ENCODE peak calls at places on chromosome 17, in ten cellular contexts. One of them, this sample, is unnamed.

GRCh38 chr17:2380225-2380922 is 20.5 kb downstream of the MNT start:
- DNase-seq in choroid plexus epithelial cell: no peak
- DNase-seq in fibroblast of pulmonary artery: no peak
- DNase-seq in small intestine: no peak
- DNase-seq in lung: no peak
- DNase-seq in stomach: no peak
- DNase-seq in left ventricle myocardium inferior: no peak
- DNase-seq in BE2C: no peak
- DNase-seq in heart left ventricle: no peak
- DNase-seq in HCT116: no peak
- DNase-seq in this sample: no peak

GRCh38 chr17:77459018-77459755 is 318.4 kb downstream of the SEC14L1 start:
- DNase-seq in lung: no peak
- DNase-seq in small intestine: no peak
- DNase-seq in choroid plexus epithelial cell: no peak
- DNase-seq in stomach: no peak
- DNase-seq in heart left ventricle: peak
- DNase-seq in HCT116: no peak
- DNase-seq in left ventricle myocardium inferior: no peak
- DNase-seq in fibroblast of pulmonary artery: no peak
- DNase-seq in BE2C: no peak
- DNase-seq in this sample: no peak

GRCh38 chr17:4230142-4230541 is 33.6 kb downstream of the ANKFY1 start:
- DNase-seq in lung: peak
- DNase-seq in stomach: no peak
- DNase-seq in left ventricle myocardium inferior: no peak
- DNase-seq in choroid plexus epithelial cell: peak
- DNase-seq in small intestine: peak
- DNase-seq in fibroblast of pulmonary artery: peak
- DNase-seq in HCT116: peak
- DNase-seq in heart left ventricle: peak
- DNase-seq in BE2C: no peak
- DNase-seq in this sample: peak

GRCh38 chr17:56305017-56305416 is 151.7 kb downstream of the ANKFN1 start:
- DNase-seq in heart left ventricle: no peak
- DNase-seq in left ventricle myocardium inferior: no peak
- DNase-seq in choroid plexus epithelial cell: no peak
- DNase-seq in BE2C: no peak
- DNase-seq in stomach: no peak
- DNase-seq in small intestine: no peak
- DNase-seq in lung: no peak
- DNase-seq in HCT116: no peak
- DNase-seq in fibroblast of pulmonary artery: no peak
- DNase-seq in this sample: no peak

GRCh38 chr17:81391964-81392908 is 3.0 kb upstream of the BAHCC1 start:
- DNase-seq in fibroblast of pulmonary artery: peak
- DNase-seq in BE2C: no peak
- DNase-seq in left ventricle myocardium inferior: peak
- DNase-seq in choroid plexus epithelial cell: peak
- DNase-seq in HCT116: no peak
- DNase-seq in heart left ventricle: peak
- DNase-seq in stomach: no peak
- DNase-seq in small intestine: no peak
- DNase-seq in lung: no peak
- DNase-seq in this sample: peak

GRCh38 chr17:82603981-82604448 is 44.2 kb downstream of the WDR45B start:
- DNase-seq in BE2C: no peak
- DNase-seq in choroid plexus epithelial cell: peak
- DNase-seq in stomach: peak
- DNase-seq in lung: peak
- DNase-seq in heart left ventricle: peak
- DNase-seq in left ventricle myocardium inferior: peak
- DNase-seq in small intestine: peak
- DNase-seq in fibroblast of pulmonary artery: no peak
- DNase-seq in HCT116: no peak
- DNase-seq in this sample: no peak

GRCh38 chr17:75645889-75646625 is 12.8 kb downstream of the SMIM5 start:
- DNase-seq in small intestine: peak
- DNase-seq in HCT116: peak
- DNase-seq in fibroblast of pulmonary artery: peak
- DNase-seq in lung: peak
- DNase-seq in left ventricle myocardium inferior: no peak
- DNase-seq in BE2C: no peak
- DNase-seq in heart left ventricle: no peak
- DNase-seq in stomach: peak
- DNase-seq in choroid plexus epithelial cell: peak
- DNase-seq in this sample: no peak

GRCh38 chr17:67377727-67378443 is 804 bp downstream of the PITPNC1 start:
- DNase-seq in fibroblast of pulmonary artery: peak
- DNase-seq in heart left ventricle: peak
- DNase-seq in HCT116: no peak
- DNase-seq in left ventricle myocardium inferior: peak
- DNase-seq in stomach: peak
- DNase-seq in choroid plexus epithelial cell: peak
- DNase-seq in BE2C: peak
- DNase-seq in small intestine: peak
- DNase-seq in lung: peak
- DNase-seq in this sample: peak

DNA sequence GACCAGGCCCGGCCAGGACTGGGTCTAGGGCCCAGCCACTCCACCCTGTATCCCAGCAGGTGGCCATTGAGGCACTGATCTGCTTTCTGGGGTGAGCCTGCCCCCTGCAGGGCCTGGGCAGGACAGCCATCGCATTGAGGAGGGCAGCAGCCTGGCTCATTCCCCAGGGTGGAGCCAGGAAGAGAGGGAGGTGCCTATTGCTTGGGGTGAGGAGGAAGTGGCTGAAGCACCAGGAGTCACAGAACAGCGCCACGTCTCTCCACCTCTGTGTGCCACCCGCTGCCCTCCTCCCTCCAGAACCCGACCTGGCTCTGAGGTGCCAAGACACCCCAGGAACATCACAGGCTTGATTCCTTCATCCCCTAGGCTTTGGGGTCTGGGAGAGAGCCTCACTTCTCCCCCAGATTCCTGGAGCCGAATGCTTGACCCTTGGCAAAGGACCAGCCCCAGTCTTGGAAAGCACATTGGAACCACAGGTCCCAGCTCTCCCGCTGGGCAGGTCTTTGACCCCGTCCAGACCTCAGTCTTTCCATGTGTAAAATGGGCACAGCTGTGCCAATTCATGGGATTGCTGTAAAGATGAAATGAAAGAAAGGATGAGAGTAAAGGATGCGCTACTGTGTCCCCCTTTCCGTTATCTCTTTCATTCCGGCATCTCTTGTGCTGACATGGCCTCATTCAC is 7.2 kb upstream of the KRT36 start:
- DNase-seq in choroid plexus epithelial cell: peak
- DNase-seq in small intestine: peak
- DNase-seq in BE2C: peak
- DNase-seq in stomach: peak
- DNase-seq in left ventricle myocardium inferior: peak
- DNase-seq in fibroblast of pulmonary artery: peak
- DNase-seq in HCT116: peak
- DNase-seq in lung: peak
- DNase-seq in heart left ventricle: peak
- DNase-seq in this sample: peak
- H3K4me3 ChIP-seq in choroid plexus epithelial cell: no peak
- H3K4me3 ChIP-seq in small intestine: no peak
- H3K4me3 ChIP-seq in BE2C: no peak
- H3K4me3 ChIP-seq in stomach: no peak
- H3K4me3 ChIP-seq in left ventricle myocardium inferior: no peak
- H3K4me3 ChIP-seq in fibroblast of pulmonary artery: no peak
- H3K4me3 ChIP-seq in HCT116: no peak
- H3K4me3 ChIP-seq in lung: no peak
- H3K4me3 ChIP-seq in heart left ventricle: no peak
- H3K4me3 ChIP-seq in this sample: no peak

GRCh38 chr17:57784226-57784895 is 39.3 kb upstream of the CCDC182 start:
- DNase-seq in stomach: no peak
- DNase-seq in BE2C: no peak
- DNase-seq in choroid plexus epithelial cell: no peak
- DNase-seq in small intestine: no peak
- DNase-seq in HCT116: no peak
- DNase-seq in left ventricle myocardium inferior: no peak
- DNase-seq in heart left ventricle: no peak
- DNase-seq in lung: no peak
- DNase-seq in fibroblast of pulmonary artery: no peak
- DNase-seq in this sample: no peak

GRCh38 chr17:57781386-57782050 is 36.4 kb upstream of the CCDC182 start:
- DNase-seq in small intestine: no peak
- DNase-seq in HCT116: no peak
- DNase-seq in left ventricle myocardium inferior: no peak
- DNase-seq in BE2C: peak
- DNase-seq in choroid plexus epithelial cell: peak
- DNase-seq in heart left ventricle: no peak
- DNase-seq in stomach: no peak
- DNase-seq in lung: no peak
- DNase-seq in fibroblast of pulmonary artery: peak
- DNase-seq in this sample: no peak

GRCh38 chr17:57783338-57783742 is 38.2 kb upstream of the CCDC182 start:
- DNase-seq in heart left ventricle: peak
- DNase-seq in lung: peak
- DNase-seq in stomach: peak
- DNase-seq in HCT116: peak
- DNase-seq in left ventricle myocardium inferior: peak
- DNase-seq in choroid plexus epithelial cell: peak
- DNase-seq in small intestine: peak
- DNase-seq in BE2C: peak
- DNase-seq in fibroblast of pulmonary artery: peak
- DNase-seq in this sample: peak

GRCh38 chr17:57782051-57782490 is 37.0 kb upstream of the CCDC182 start:
- DNase-seq in left ventricle myocardium inferior: no peak
- DNase-seq in fibroblast of pulmonary artery: no peak
- DNase-seq in small intestine: no peak
- DNase-seq in lung: no peak
- DNase-seq in BE2C: peak
- DNase-seq in HCT116: no peak
- DNase-seq in stomach: no peak
- DNase-seq in choroid plexus epithelial cell: no peak
- DNase-seq in heart left ventricle: peak
- DNase-seq in this sample: peak

DNA sequence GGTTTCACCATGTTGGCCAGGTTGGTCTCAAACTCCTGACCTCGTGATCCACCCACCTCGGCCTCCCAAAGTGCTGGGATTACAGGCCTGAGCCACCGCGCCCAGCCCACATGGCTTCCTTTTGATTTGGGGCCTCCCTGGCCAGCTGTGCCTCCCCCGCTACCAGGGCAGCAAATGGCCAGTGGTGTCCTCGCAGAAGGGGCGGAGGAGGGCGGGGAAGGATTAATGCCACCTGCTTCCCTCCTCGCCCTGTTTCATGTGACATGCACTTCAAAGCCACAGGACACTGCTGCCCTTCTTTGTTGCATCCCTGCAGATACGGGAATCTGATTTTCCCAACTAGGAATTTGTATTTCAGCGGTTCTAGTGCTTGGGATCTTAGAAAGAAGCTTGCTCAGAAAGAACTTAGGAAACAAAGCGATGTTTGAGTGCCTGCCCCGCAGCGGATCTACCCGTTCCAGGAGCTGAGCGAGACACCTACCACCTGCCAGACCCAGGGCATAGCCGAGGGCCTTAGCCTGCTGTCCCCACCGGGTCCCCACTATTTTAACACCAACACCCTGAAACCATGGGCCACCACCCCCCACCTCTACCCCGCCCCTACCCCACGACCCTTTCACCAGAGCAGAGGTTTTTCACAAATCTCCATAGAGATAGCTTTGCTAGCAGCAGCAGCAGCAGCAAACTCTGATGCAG is 37.7 kb upstream of the CCDC182 start:
- DNase-seq in small intestine: no peak
- DNase-seq in heart left ventricle: no peak
- DNase-seq in choroid plexus epithelial cell: no peak
- DNase-seq in BE2C: peak
- DNase-seq in lung: no peak
- DNase-seq in fibroblast of pulmonary artery: no peak
- DNase-seq in left ventricle myocardium inferior: no peak
- DNase-seq in HCT116: no peak
- DNase-seq in stomach: no peak
- DNase-seq in this sample: no peak
- H3K4me3 ChIP-seq in small intestine: no peak
- H3K4me3 ChIP-seq in heart left ventricle: no peak
- H3K4me3 ChIP-seq in choroid plexus epithelial cell: no peak
- H3K4me3 ChIP-seq in BE2C: peak
- H3K4me3 ChIP-seq in lung: no peak
- H3K4me3 ChIP-seq in fibroblast of pulmonary artery: no peak
- H3K4me3 ChIP-seq in left ventricle myocardium inferior: peak
- H3K4me3 ChIP-seq in HCT116: no peak
- H3K4me3 ChIP-seq in stomach: peak
- H3K4me3 ChIP-seq in this sample: peak

GRCh38 chr17:34579017-34579946 is at the start of gene TMEM132E:
- DNase-seq in heart left ventricle: peak
- DNase-seq in left ventricle myocardium inferior: peak
- DNase-seq in HCT116: no peak
- DNase-seq in BE2C: peak
- DNase-seq in stomach: peak
- DNase-seq in lung: peak
- DNase-seq in choroid plexus epithelial cell: peak
- DNase-seq in fibroblast of pulmonary artery: no peak
- DNase-seq in small intestine: no peak
- DNase-seq in this sample: peak

GRCh38 chr17:34581446-34582184 is 2.2 kb downstream of the TMEM132E start:
- DNase-seq in heart left ventricle: no peak
- DNase-seq in stomach: no peak
- DNase-seq in small intestine: no peak
- DNase-seq in lung: no peak
- DNase-seq in HCT116: no peak
- DNase-seq in left ventricle myocardium inferior: no peak
- DNase-seq in BE2C: no peak
- DNase-seq in fibroblast of pulmonary artery: no peak
- DNase-seq in choroid plexus epithelial cell: no peak
- DNase-seq in this sample: no peak

GRCh38 chr17:34579979-34580684 is 750 bp downstream of the TMEM132E start:
- DNase-seq in choroid plexus epithelial cell: peak
- DNase-seq in small intestine: no peak
- DNase-seq in stomach: no peak
- DNase-seq in fibroblast of pulmonary artery: no peak
- DNase-seq in heart left ventricle: peak
- DNase-seq in lung: peak
- DNase-seq in BE2C: peak
- DNase-seq in left ventricle myocardium inferior: peak
- DNase-seq in HCT116: no peak
- DNase-seq in this sample: peak

GRCh38 chr17:34582185-34582900 is 3.0 kb downstream of the TMEM132E start:
- DNase-seq in left ventricle myocardium inferior: no peak
- DNase-seq in BE2C: no peak
- DNase-seq in lung: no peak
- DNase-seq in stomach: no peak
- DNase-seq in fibroblast of pulmonary artery: no peak
- DNase-seq in choroid plexus epithelial cell: no peak
- DNase-seq in heart left ventricle: no peak
- DNase-seq in HCT116: no peak
- DNase-seq in small intestine: no peak
- DNase-seq in this sample: no peak

DNA sequence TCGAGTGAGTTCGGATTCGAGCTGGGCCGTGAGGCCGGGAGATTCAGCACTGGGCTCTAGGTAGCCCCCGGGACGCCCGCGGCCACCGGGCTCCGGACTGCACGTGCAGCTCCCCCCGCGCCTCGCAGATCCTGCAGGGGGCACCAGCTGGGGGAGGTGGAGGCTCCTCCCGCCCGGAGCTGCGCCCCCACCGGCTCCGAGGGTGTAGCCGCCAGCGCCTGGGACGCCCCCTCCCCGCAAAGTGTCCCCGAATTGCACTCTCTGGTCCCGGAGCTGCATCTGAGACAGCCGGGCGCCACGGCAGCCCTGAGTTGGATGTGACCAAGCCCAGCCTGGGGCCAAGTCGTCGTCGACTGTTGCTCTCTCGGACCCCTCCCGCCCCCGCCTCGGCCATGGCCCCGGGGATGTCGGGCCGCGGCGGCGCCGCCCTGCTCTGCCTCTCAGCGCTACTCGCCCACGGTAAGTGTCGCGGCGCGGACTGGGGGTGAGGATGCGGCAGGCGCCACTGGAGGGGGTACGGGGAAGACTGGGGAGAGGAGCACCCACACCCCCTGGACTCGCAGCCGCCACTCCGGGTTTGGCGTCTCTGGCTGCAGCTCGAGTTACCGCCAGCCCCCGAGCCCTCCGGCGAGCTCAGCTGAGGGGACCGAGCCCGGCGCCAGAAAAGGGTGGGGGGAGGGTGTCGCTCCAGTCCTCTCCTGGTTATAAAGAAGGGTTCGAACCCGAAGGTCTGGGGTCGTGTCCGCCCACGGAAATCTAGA is 1.5 kb downstream of the TMEM132E start:
- DNase-seq in small intestine: no peak
- DNase-seq in BE2C: peak
- DNase-seq in left ventricle myocardium inferior: no peak
- DNase-seq in choroid plexus epithelial cell: no peak
- DNase-seq in fibroblast of pulmonary artery: no peak
- DNase-seq in stomach: no peak
- DNase-seq in HCT116: no peak
- DNase-seq in heart left ventricle: no peak
- DNase-seq in lung: no peak
- DNase-seq in this sample: no peak
- H3K4me3 ChIP-seq in small intestine: no peak
- H3K4me3 ChIP-seq in BE2C: peak
- H3K4me3 ChIP-seq in left ventricle myocardium inferior: peak
- H3K4me3 ChIP-seq in choroid plexus epithelial cell: no peak
- H3K4me3 ChIP-seq in fibroblast of pulmonary artery: no peak
- H3K4me3 ChIP-seq in stomach: peak
- H3K4me3 ChIP-seq in HCT116: no peak
- H3K4me3 ChIP-seq in heart left ventricle: peak
- H3K4me3 ChIP-seq in lung: no peak
- H3K4me3 ChIP-seq in this sample: peak

DNA sequence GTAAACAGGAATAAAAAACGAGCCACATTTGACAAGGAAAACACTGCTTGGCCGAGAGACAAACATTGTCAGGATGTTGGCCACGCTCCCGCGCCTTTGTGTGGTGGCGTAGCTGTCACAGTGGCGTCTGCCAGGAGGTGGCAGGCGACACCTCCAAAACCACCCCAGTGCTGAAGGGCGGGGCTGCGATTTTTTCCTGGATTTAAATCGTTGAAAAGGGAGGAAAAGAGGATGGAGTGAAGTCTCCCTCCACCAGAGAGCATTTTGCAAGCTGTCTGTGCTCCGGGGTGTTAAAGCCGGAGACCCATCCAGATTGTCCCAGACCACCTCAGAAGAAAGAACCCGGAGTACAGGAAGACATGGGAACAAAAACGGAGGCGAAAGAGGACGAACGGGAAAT is 12.7 kb downstream of the MRM3 start:
- DNase-seq in fibroblast of pulmonary artery: peak
- DNase-seq in HCT116: peak
- DNase-seq in lung: peak
- DNase-seq in small intestine: peak
- DNase-seq in heart left ventricle: peak
- DNase-seq in BE2C: peak
- DNase-seq in stomach: peak
- DNase-seq in left ventricle myocardium inferior: peak
- DNase-seq in choroid plexus epithelial cell: peak
- DNase-seq in this sample: peak
- H3K4me3 ChIP-seq in fibroblast of pulmonary artery: peak
- H3K4me3 ChIP-seq in HCT116: no peak
- H3K4me3 ChIP-seq in lung: no peak
- H3K4me3 ChIP-seq in small intestine: no peak
- H3K4me3 ChIP-seq in heart left ventricle: peak
- H3K4me3 ChIP-seq in BE2C: peak
- H3K4me3 ChIP-seq in stomach: peak
- H3K4me3 ChIP-seq in left ventricle myocardium inferior: peak
- H3K4me3 ChIP-seq in choroid plexus epithelial cell: peak
- H3K4me3 ChIP-seq in this sample: peak

This sample was measured in heart right ventricle.